ENCODE peak calls at places on chromosomes 2 and 18, in seven cellular contexts. Y is fibroblast of lung, V is astrocyte of the cerebellum, P is psoas muscle, M is heart left ventricle, J is A549, E is AG09309. I is an unnamed sample.

GRCh38 chr2:70084973-70085710 is 2.1 kb upstream of the PCBP1 start:
- DNase-seq in Y (no peak), V (no peak), P (peak; percentile 46), M (no peak), J (no peak), E (no peak), I (no peak)

GRCh38 chr2:226256709-226257401 is 542.8 kb downstream of the IRS1 start:
- DNase-seq in Y (peak; percentile 53), V (peak; percentile 3), P (no peak), M (no peak), J (no peak), E (no peak), I (peak; percentile 3)

GRCh38 chr2:135072125-135072997 is 20.3 kb downstream of the RAB3GAP1 start:
- DNase-seq in Y (no peak), V (no peak), P (no peak), M (no peak), J (no peak), E (no peak), I (peak; percentile 32)

GRCh38 chr2:47354013-47354816 is 48.7 kb upstream of the MSH2 start:
- DNase-seq in Y (peak; percentile 66), V (peak; percentile 13), P (no peak), M (no peak), J (peak; percentile 60), E (no peak), I (peak; percentile 80)

GRCh38 chr2:132725716-132726115 is 55.7 kb upstream of the LYPD1 start:
- DNase-seq in Y (no peak), V (no peak), P (no peak), M (no peak), J (no peak), E (no peak), I (no peak)

GRCh38 chr18:64164883-64165282 is 16.0 kb upstream of the LINC00305 start:
- DNase-seq in Y (no peak), V (no peak), P (no peak), M (no peak), J (no peak), E (no peak), I (no peak)

GRCh38 chr18:55447672-55448018 is 140.3 kb downstream of the TCF4 start:
- DNase-seq in Y (no peak), V (no peak), P (no peak), M (no peak), J (no peak), E (no peak), I (no peak)

GRCh38 chr18:59516356-59517155 is 157.5 kb upstream of the LMAN1 start:
- DNase-seq in Y (peak; percentile 81), V (no peak), P (no peak), M (peak; percentile 61), J (peak; percentile 31), E (peak; percentile 24), I (peak; percentile 80)

GRCh38 chr2:242031481-242032019 is 162.0 kb downstream of the RTP5 start:
- DNase-seq in Y (peak; percentile 96), V (peak; percentile 90), P (no peak), M (no peak), J (no peak), E (peak; percentile 81), I (peak; percentile 93)

DNA sequence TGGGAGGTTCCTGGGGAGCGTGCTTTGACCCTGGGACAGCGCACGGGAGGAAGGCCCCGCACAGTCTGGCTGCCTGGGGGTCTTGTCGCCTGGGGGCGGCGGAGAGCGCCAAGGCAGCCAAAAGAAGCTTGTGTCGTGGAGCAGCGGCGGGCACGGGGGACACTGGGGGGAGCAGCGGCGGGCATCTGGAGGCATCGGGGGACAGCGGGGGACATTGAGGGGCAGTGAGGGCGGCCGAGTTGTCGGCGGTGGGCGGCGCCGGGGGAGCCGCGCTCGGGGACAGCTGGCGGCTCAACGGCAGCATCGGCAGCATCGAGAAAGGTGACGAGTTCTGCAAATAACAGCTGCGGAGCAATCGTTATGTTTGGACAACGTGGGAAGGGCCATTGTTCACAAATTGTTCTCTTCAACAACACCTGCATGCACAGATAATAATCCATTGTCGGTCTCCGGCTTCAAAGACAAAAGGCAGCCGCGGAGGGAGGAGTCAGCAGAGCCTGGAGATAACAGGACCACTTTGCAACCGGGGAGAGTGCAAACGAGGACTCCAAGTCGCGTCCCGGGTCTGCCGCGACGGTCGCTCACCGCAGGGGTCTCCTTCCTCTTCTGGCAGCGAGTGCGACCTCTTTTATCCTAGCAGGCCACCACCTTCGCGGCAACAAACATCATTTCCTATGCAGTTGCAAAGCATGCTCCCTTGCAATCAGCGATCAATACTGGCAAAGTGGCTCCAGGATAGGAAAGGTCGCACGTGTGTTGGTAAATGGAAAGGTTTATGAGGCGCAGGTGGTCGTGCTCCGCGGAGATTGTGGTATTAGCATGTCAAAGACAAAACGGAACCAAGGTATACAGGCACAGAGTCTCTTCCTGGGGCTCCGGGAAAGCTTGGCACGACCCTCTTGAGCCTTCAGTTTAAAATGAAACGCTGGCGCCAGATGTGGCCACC is 132.3 kb upstream of the DLX2 start:
- DNase-seq in Y (no peak), V (no peak), P (no peak), M (peak; percentile 11), J (peak; percentile 35), E (no peak), I (no peak)
- TF ChIP-seq CTCF in Y (no peak), V (no peak), P (no peak), M (no peak), J (no peak), E (no peak), I (no peak)

GRCh38 chr2:24021122-24021998 is 11.5 kb downstream of the MFSD2B start:
- DNase-seq in Y (no peak), V (no peak), P (no peak), M (no peak), J (peak; percentile 35), E (no peak), I (no peak)
- TF ChIP-seq CTCF in Y (peak; percentile 9), V (peak; percentile 17), P (no peak), M (no peak), J (peak; percentile 41), E (peak; percentile 23), I (peak; percentile 22)

GRCh38 chr2:101349893-101350662 is 37.2 kb downstream of the CREG2 start:
- DNase-seq in Y (peak; percentile 54), V (peak; percentile 38), P (no peak), M (no peak), J (no peak), E (no peak), I (peak; percentile 80)
- TF ChIP-seq CTCF in Y (peak; percentile 46), V (peak; percentile 56), P (no peak), M (peak; percentile 30), J (peak; percentile 31), E (peak; percentile 52), I (peak; percentile 57)

GRCh38 chr2:203097735-203098134 is 83.1 kb downstream of the NBEAL1 start:
- DNase-seq in Y (no peak), V (no peak), P (no peak), M (no peak), J (no peak), E (no peak), I (peak; percentile 23)
- TF ChIP-seq CTCF in Y (peak; percentile 8), V (peak; percentile 26), P (peak; percentile 33), M (peak; percentile 35), J (peak; percentile 30), E (peak; percentile 30), I (peak; percentile 37)

GRCh38 chr2:195312662-195313061 is 344.4 kb upstream of the SLC39A10 start:
- DNase-seq in Y (no peak), V (no peak), P (no peak), M (no peak), J (no peak), E (no peak), I (no peak)
- TF ChIP-seq CTCF in Y (no peak), V (no peak), P (no peak), M (no peak), J (no peak), E (no peak), I (no peak)

GRCh38 chr2:177264209-177264538 is 353 bp downstream of the NFE2L2 start:
- DNase-seq in Y (no peak), V (no peak), P (peak; percentile 58), M (no peak), J (no peak), E (no peak), I (peak; percentile 38)

GRCh38 chr2:177263451-177264208 is 897 bp downstream of the NFE2L2 start:
- DNase-seq in Y (peak; percentile 98), V (peak; percentile 96), P (peak; percentile 100), M (peak; percentile 99), J (peak; percentile 69), E (peak; percentile 95), I (peak; percentile 98)

GRCh38 chr2:177265834-177266817 is 1.6 kb upstream of the NFE2L2 start:
- DNase-seq in Y (peak; percentile 82), V (no peak), P (no peak), M (no peak), J (no peak), E (no peak), I (no peak)

GRCh38 chr2:177265386-177265690 is 811 bp upstream of the NFE2L2 start:
- DNase-seq in Y (peak; percentile 48), V (no peak), P (no peak), M (peak; percentile 73), J (no peak), E (no peak), I (peak; percentile 53)

GRCh38 chr2:177264539-177265385 is at the start of gene NFE2L2:
- DNase-seq in Y (peak; percentile 91), V (peak; percentile 68), P (peak; percentile 95), M (peak; percentile 96), J (peak; percentile 77), E (no peak), I (peak; percentile 84)
- TF ChIP-seq CTCF in Y (no peak), V (no peak), P (no peak), M (no peak), J (no peak), E (no peak), I (no peak)

DNA sequence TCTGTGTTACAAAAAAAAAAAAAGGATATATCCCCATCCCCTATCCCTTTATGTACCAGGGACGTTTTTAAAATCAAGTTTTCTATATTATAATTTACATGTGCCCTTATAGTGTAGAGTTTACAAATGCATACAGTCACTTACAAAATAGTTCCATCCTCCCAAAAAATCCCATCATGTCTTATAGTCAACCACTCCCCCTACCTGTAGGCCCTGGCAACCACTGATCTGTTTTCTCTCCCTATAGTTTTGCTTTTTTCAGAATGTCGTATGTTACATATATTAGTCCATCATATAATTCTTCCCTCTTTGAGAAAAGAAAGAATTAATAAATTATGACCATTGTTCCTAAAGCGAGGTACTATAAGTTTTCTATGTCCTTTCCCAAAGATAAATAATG is 17.8 kb downstream of the CFAP210 start:
- DNase-seq in Y (no peak), V (no peak), P (no peak), M (no peak), J (no peak), E (no peak), I (no peak)
- TF ChIP-seq CTCF in Y (no peak), V (peak; percentile 24), P (no peak), M (no peak), J (no peak), E (no peak), I (peak; percentile 28)